ENCODE peak calls at places on chromosomes 11 and 22, in ten cellular contexts. A, B, S, Z, W, F, X, R, V and K are unnamed samples.

GRCh38 chr22:26740253-26740652 is 82.9 kb downstream of the MIAT start:
- DNase-seq in A (no peak), B (no peak), S (no peak), Z (no peak), W (no peak), F (no peak), X (no peak), R (no peak), V (no peak), K (no peak)

GRCh38 chr11:102047305-102047924 is at the start of gene CFAP300:
- DNase-seq in A (peak), B (no peak), S (peak), Z (no peak), W (peak), F (peak), X (peak), R (no peak), V (peak), K (no peak)

GRCh38 chr22:37970864-37971263 is 13.5 kb downstream of the SOX10 start:
- DNase-seq in A (no peak), B (no peak), S (no peak), Z (no peak), W (no peak), F (no peak), X (no peak), R (no peak), V (no peak), K (no peak)

GRCh38 chr11:76250520-76251222 is 44.4 kb upstream of the WNT11 start:
- DNase-seq in A (no peak), B (no peak), S (no peak), Z (no peak), W (no peak), F (no peak), X (no peak), R (no peak), V (no peak), K (no peak)

GRCh38 chr22:23547818-23548500 is 32.1 kb downstream of the IGLL1 start:
- DNase-seq in A (no peak), B (no peak), S (no peak), Z (no peak), W (no peak), F (no peak), X (no peak), R (no peak), V (no peak), K (no peak)

GRCh38 chr11:18011633-18012313 is 1.1 kb downstream of the SERGEF start:
- DNase-seq in A (no peak), B (no peak), S (no peak), Z (no peak), W (no peak), F (no peak), X (no peak), R (no peak), V (no peak), K (no peak)

GRCh38 chr22:21626073-21626734 is 3.6 kb downstream of the YDJC start:
- DNase-seq in A (no peak), B (no peak), S (no peak), Z (no peak), W (no peak), F (no peak), X (no peak), R (no peak), V (no peak), K (no peak)

GRCh38 chr11:40877256-40877655 is 582.2 kb downstream of the LRRC4C start:
- DNase-seq in A (no peak), B (no peak), S (no peak), Z (no peak), W (no peak), F (peak), X (no peak), R (no peak), V (no peak), K (no peak)

GRCh38 chr11:73243093-73243485 is 25.0 kb downstream of the P2RY2 start:
- DNase-seq in A (no peak), B (no peak), S (no peak), Z (no peak), W (no peak), F (no peak), X (no peak), R (no peak), V (no peak), K (no peak)

GRCh38 chr11:7672960-7673723 is at the start of gene CYB5R2:
- DNase-seq in A (peak), B (no peak), S (peak), Z (no peak), W (no peak), F (no peak), X (peak), R (no peak), V (peak), K (no peak)

GRCh38 chr11:133078591-133079179 is 453.6 kb downstream of the OPCML start:
- DNase-seq in A (no peak), B (no peak), S (peak), Z (peak), W (peak), F (peak), X (no peak), R (peak), V (no peak), K (peak)

GRCh38 chr11:34235189-34235588 is 122.6 kb downstream of the ABTB2 start:
- DNase-seq in A (no peak), B (no peak), S (no peak), Z (no peak), W (no peak), F (no peak), X (no peak), R (no peak), V (no peak), K (no peak)

GRCh38 chr11:45216031-45216430 is 69.6 kb downstream of the PRDM11 start:
- DNase-seq in A (no peak), B (no peak), S (no peak), Z (no peak), W (no peak), F (no peak), X (no peak), R (no peak), V (no peak), K (no peak)

GRCh38 chr22:24952837-24953293 is 349 bp downstream of the KIAA1671 start:
- DNase-seq in A (no peak), B (no peak), S (peak), Z (no peak), W (peak), F (peak), X (no peak), R (no peak), V (peak), K (no peak)

GRCh38 chr11:98674390-98674789 is 346.4 kb upstream of the CNTN5 start:
- DNase-seq in A (no peak), B (no peak), S (no peak), Z (no peak), W (no peak), F (no peak), X (no peak), R (no peak), V (no peak), K (no peak)

GRCh38 chr22:40624770-40625169 is 11.7 kb downstream of the MRTFA start:
- DNase-seq in A (no peak), B (no peak), S (no peak), Z (no peak), W (no peak), F (no peak), X (no peak), R (no peak), V (no peak), K (no peak)

GRCh38 chr11:115201121-115201792 is 303.0 kb downstream of the CADM1 start:
- DNase-seq in A (no peak), B (no peak), S (peak), Z (no peak), W (no peak), F (peak), X (no peak), R (no peak), V (no peak), K (no peak)

GRCh38 chr11:61295596-61295926 is 445 bp upstream of the VWCE start:
- DNase-seq in A (no peak), B (no peak), S (no peak), Z (peak), W (no peak), F (no peak), X (no peak), R (no peak), V (no peak), K (no peak)